ENCODE peak calls at places on chromosomes 7 and 10, in six cellular contexts. D is NCI-H2081 treated with DMSO at 0.1 percent for 48 hours; H is activated CD4-positive, CD25-positive, alpha-beta regulatory T cell treated with anti-CD3 and anti-CD28 coated beads, Interleukin-2, amount 50 U/mL, for 72 hours; B is astrocyte of the spinal cord; L is stimulated activated naive B cell treated with anti-CD40 and anti-IgM and Interleukin-4, amounts not matched to agents 10 μg/mL and 1 μg/mL and 100 μg/mL, for 72 hours; E is KBM-7. V is an unnamed sample.

GRCh38 chr10:1552415-1552814 is 184.9 kb downstream of the ADARB2 start:
- DNase-seq in D (no peak), H (peak; percentile 20), E (no peak), L (no peak), B (no peak), V (no peak)

GRCh38 chr10:78313636-78314035 is 280.0 kb downstream of the RPS24 start:
- DNase-seq in H (no peak), D (no peak), B (no peak), E (no peak), L (no peak), V (no peak)

GRCh38 chr10:24652381-24652957 is 71.2 kb downstream of the ARHGAP21 start:
- DNase-seq in D (no peak), B (no peak), L (no peak), E (no peak), H (no peak), V (peak; percentile 48)

GRCh38 chr10:117272195-117273076 is 31.5 kb downstream of the SLC18A2 start:
- DNase-seq in D (no peak), E (no peak), H (no peak), B (no peak), L (no peak), V (no peak)

GRCh38 chr10:93554760-93555432 is 11.6 kb upstream of the FFAR4 start:
- DNase-seq in H (peak; percentile 55), L (peak; percentile 28), B (peak; percentile 37), D (no peak), E (peak; percentile 90), V (peak; percentile 72)

GRCh38 chr7:135672560-135673359 is 10.4 kb downstream of the STMP1 start:
- DNase-seq in D (peak; percentile 43), B (peak; percentile 84), E (peak; percentile 51), L (no peak), H (no peak), V (peak; percentile 45)

GRCh38 chr10:61612009-61612408 is 50.7 kb upstream of the CABCOCO1 start:
- DNase-seq in B (no peak), E (no peak), H (no peak), L (no peak), D (no peak), V (no peak)

GRCh38 chr10:110413903-110414562 is 83.7 kb upstream of the DUSP5 start:
- DNase-seq in L (no peak), H (no peak), B (no peak), D (no peak), E (no peak), V (no peak)

GRCh38 chr10:46524471-46525176 is 31.8 kb downstream of the GPRIN2 start:
- DNase-seq in E (no peak), L (no peak), D (no peak), H (peak; percentile 29), B (peak; percentile 62), V (no peak)

GRCh38 chr7:92723978-92724377 is 112.4 kb downstream of the CDK6 start:
- DNase-seq in H (no peak), B (no peak), D (no peak), E (no peak), L (no peak), V (no peak)

GRCh38 chr10:25682203-25682950 is 251.7 kb upstream of the MYO3A start:
- DNase-seq in D (no peak), B (peak; percentile 41), L (no peak), H (no peak), E (no peak), V (no peak)

GRCh38 chr10:21162948-21163347 is 265.8 kb upstream of the NEBL start:
- DNase-seq in E (no peak), L (no peak), H (no peak), D (no peak), B (no peak), V (no peak)

GRCh38 chr10:3265081-3265480 is 92.5 kb upstream of the PITRM1 start:
- DNase-seq in D (no peak), E (no peak), H (no peak), B (peak; percentile 12), L (no peak), V (no peak)

GRCh38 chr7:2040201-2040892 is 192.4 kb downstream of the MAD1L1 start:
- DNase-seq in E (no peak), H (no peak), D (no peak), B (no peak), L (no peak), V (no peak)

GRCh38 chr10:95289003-95289920 is 1.5 kb downstream of the PDLIM1 start:
- DNase-seq in D (peak; percentile 17), E (peak; percentile 65), L (no peak), H (no peak), B (no peak), V (peak; percentile 34)

GRCh38 chr10:18179901-18180300 is 39.7 kb downstream of the CACNB2 start:
- DNase-seq in L (no peak), H (no peak), D (no peak), B (peak; percentile 79), E (no peak), V (no peak)

GRCh38 chr7:13829231-13829630 is 160.2 kb downstream of the ETV1 start:
- DNase-seq in E (no peak), D (no peak), L (no peak), B (no peak), H (no peak), V (no peak)

GRCh38 chr10:63976538-63976937 is 455.3 kb downstream of the REEP3 start:
- DNase-seq in B (no peak), H (no peak), E (peak; percentile 55), L (peak; percentile 14), D (no peak), V (peak; percentile 58)

GRCh38 chr7:47600199-47601118 is 18.5 kb upstream of the TNS3 start:
- DNase-seq in B (peak; percentile 78), L (peak; percentile 38), E (no peak), D (no peak), H (no peak), V (no peak)

GRCh38 chr10:101595591-101596433 is 7.7 kb downstream of the DPCD start:
- DNase-seq in E (no peak), H (no peak), D (no peak), B (no peak), L (no peak), V (no peak)

GRCh38 chr7:116576350-116577319 is 51.8 kb downstream of the CAV1 start:
- DNase-seq in H (no peak), B (peak; percentile 93), D (no peak), E (no peak), L (no peak), V (no peak)

GRCh38 chr7:101705327-101705726 is 76.2 kb upstream of the MYL10 start:
- DNase-seq in H (no peak), L (no peak), D (no peak), E (no peak), B (no peak), V (no peak)

GRCh38 chr7:75727881-75728592 is 10.7 kb downstream of the HIP1 start:
- DNase-seq in B (peak; percentile 78), D (peak; percentile 4), H (no peak), L (no peak), E (peak; percentile 41), V (no peak)

GRCh38 chr10:92204238-92204637 is 86.6 kb downstream of the CPEB3 start:
- DNase-seq in L (no peak), B (no peak), D (peak; percentile 67), H (no peak), E (no peak), V (no peak)

GRCh38 chr10:47047577-47048532 is 136.6 kb downstream of the PTPN20 start:
- DNase-seq in H (peak; percentile 81), L (peak; percentile 39), D (no peak), E (peak; percentile 70), B (peak; percentile 69), V (peak; percentile 78)

GRCh38 chr7:518630-519428 is 817 bp downstream of the PDGFA start:
- DNase-seq in B (peak; percentile 82), L (no peak), H (peak; percentile 46), E (peak; percentile 71), D (no peak), V (no peak)

GRCh38 chr10:75294031-75294437 is 58.3 kb upstream of the COMTD1 start:
- DNase-seq in D (no peak), L (no peak), H (no peak), B (peak; percentile 22), E (no peak), V (no peak)

GRCh38 chr7:1044189-1045037 is at the start of gene GPR146:
- DNase-seq in L (peak; percentile 85), H (peak; percentile 94), B (peak; percentile 95), E (peak; percentile 93), D (peak; percentile 45), V (peak; percentile 100)

GRCh38 chr10:110006358-110007170 is 1.2 kb upstream of the ADD3 start:
- DNase-seq in L (no peak), D (no peak), H (no peak), E (no peak), B (peak; percentile 73), V (no peak)